ENCODE peak calls at places on chromosomes 13 and 19, in six cellular contexts. K is lower leg skin, M is heart left ventricle, U is transverse colon, T is HL-60, J is WERI-Rb-1. L is an unnamed sample.

GRCh38 chr19:42272989-42273406 is 3.9 kb downstream of the CIC start:
- DNase-seq in K (no peak), M (no peak), U (no peak), T (no peak), J (no peak), L (peak)

GRCh38 chr19:35832054-35832453 is 19.4 kb upstream of the PRODH2 start:
- DNase-seq in K (no peak), M (no peak), U (no peak), T (no peak), J (no peak), L (no peak)

GRCh38 chr19:42290523-42291436 is 11.2 kb upstream of the PRR19 start:
- DNase-seq in K (no peak), M (no peak), U (no peak), T (no peak), J (peak), L (no peak)

GRCh38 chr19:47093254-47093653 is 20.3 kb downstream of the ZC3H4 start:
- DNase-seq in K (no peak), M (no peak), U (no peak), T (no peak), J (no peak), L (no peak)

GRCh38 chr19:1685046-1685445 is 32.6 kb upstream of the TCF3 start:
- DNase-seq in K (no peak), M (no peak), U (no peak), T (no peak), J (no peak), L (no peak)

GRCh38 chr13:30341815-30342570 is 34.6 kb upstream of the KATNAL1 start:
- DNase-seq in K (peak), M (peak), U (peak), T (no peak), J (no peak), L (peak)

GRCh38 chr19:35495107-35496064 is 5.1 kb upstream of the KRTDAP start:
- DNase-seq in K (no peak), M (peak), U (peak), T (peak), J (peak), L (no peak)

GRCh38 chr19:52991021-52991420 is 22.7 kb upstream of the ERVV-1 start:
- DNase-seq in K (no peak), M (no peak), U (no peak), T (no peak), J (no peak), L (no peak)

GRCh38 chr19:32316034-32316433 is 29.4 kb upstream of the ZNF507 start:
- DNase-seq in K (no peak), M (no peak), U (no peak), T (no peak), J (no peak), L (no peak)

GRCh38 chr13:68124437-68125086 is 894.4 kb upstream of the PCDH9 start:
- DNase-seq in K (no peak), M (no peak), U (no peak), T (no peak), J (no peak), L (no peak)

GRCh38 chr13:36207672-36208071 is 6.7 kb downstream of the SOHLH2 start:
- DNase-seq in K (no peak), M (no peak), U (no peak), T (no peak), J (no peak), L (no peak)

GRCh38 chr19:36257512-36257876 is 42.6 kb downstream of the ZNF146 start:
- DNase-seq in K (no peak), M (no peak), U (no peak), T (no peak), J (no peak), L (no peak)

GRCh38 chr13:97125810-97126738 is 96.1 kb upstream of the MBNL2 start:
- DNase-seq in K (peak), M (no peak), U (no peak), T (peak), J (peak), L (no peak)

GRCh38 chr19:1947651-1948209 is 6.8 kb downstream of the CSNK1G2 start:
- DNase-seq in K (no peak), M (no peak), U (no peak), T (no peak), J (no peak), L (no peak)

GRCh38 chr19:958967-959685 is 25.0 kb upstream of the WDR18 start:
- DNase-seq in K (no peak), M (no peak), U (no peak), T (peak), J (no peak), L (no peak)

GRCh38 chr13:22198656-22199217 is 527.9 kb downstream of the FGF9 start:
- DNase-seq in K (no peak), M (no peak), U (no peak), T (no peak), J (no peak), L (no peak)

GRCh38 chr19:28184997-28185396 is 1028.0 kb downstream of the UQCRFS1 start:
- DNase-seq in K (no peak), M (no peak), U (no peak), T (no peak), J (no peak), L (no peak)

GRCh38 chr13:60679928-60680693 is 283.1 kb downstream of the TDRD3 start:
- DNase-seq in K (no peak), M (no peak), U (no peak), T (no peak), J (no peak), L (no peak)

GRCh38 chr19:55305491-55305890 is 19.6 kb downstream of the TMEM150B start:
- DNase-seq in K (no peak), M (peak), U (no peak), T (no peak), J (peak), L (no peak)

GRCh38 chr19:17125052-17125727 is 49.6 kb downstream of the MYO9B start:
- DNase-seq in K (no peak), M (no peak), U (no peak), T (no peak), J (peak), L (no peak)

GRCh38 chr19:28555317-28555716 is 657.6 kb downstream of the UQCRFS1 start:
- DNase-seq in K (no peak), M (no peak), U (no peak), T (no peak), J (no peak), L (no peak)

GRCh38 chr19:49691243-49692101 is 556 bp downstream of the CPT1C start:
- DNase-seq in K (no peak), M (no peak), U (no peak), T (no peak), J (peak), L (no peak)
- H3K4me3 ChIP-seq in K (no peak), M (peak), U (peak), T (no peak), J (peak), L (peak)

DNA sequence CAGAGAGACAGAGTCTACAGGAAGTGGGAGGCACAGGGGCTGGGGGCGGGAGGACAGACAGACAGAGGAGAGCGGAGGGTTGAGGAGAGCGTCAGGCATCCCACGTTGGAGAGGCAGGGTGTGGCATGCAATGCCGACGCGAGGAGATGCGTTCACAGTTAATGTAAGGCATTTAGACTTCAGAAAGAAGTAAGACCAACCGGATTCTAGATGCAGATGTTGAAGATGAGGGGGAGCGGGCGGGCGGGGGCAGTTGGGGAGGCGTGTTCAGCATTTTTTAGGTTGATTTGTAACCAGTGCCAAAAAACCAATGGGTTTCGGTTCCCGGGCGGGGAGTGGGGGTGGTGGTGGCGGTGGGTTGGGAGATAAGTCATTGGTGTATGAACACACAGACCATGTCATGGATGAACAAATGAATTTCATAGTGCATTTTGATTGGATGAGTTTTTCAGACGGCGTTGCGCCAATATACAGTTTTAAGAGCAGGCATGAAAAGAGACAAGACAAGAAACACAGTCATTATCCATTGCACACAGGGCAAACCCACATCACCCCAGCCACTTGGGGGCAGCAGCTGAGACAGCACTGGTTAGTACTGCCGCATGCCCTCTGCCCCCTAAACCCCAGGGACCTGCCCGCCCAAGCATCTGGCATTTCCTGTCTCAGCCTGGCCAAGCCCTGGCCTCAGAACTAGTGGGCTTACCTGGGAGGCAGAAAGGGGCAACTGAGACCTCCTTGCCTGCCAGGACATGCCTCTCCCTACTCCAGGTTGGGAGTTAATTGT is 91.3 kb downstream of the IER2 start:
- DNase-seq in K (no peak), M (no peak), U (no peak), T (no peak), J (no peak), L (no peak)
- TF ChIP-seq CTCF in K (no peak), M (no peak), U (no peak), T (peak), J (peak), L (no peak)

GRCh38 chr13:102402292-102402691 is 444 bp upstream of the FGF14 start:
- DNase-seq in K (no peak), M (peak), U (peak), T (no peak), J (peak), L (no peak)
- H3K4me3 ChIP-seq in K (no peak), M (peak), U (peak), T (no peak), J (no peak), L (peak)

GRCh38 chr13:101454767-101455166 is 2.3 kb downstream of the ITGBL1 start:
- DNase-seq in K (no peak), M (no peak), U (no peak), T (no peak), J (no peak), L (no peak)

GRCh38 chr13:101452519-101453485 is at the start of gene ITGBL1:
- DNase-seq in K (no peak), M (no peak), U (no peak), T (no peak), J (peak), L (no peak)

GRCh38 chr13:101451641-101452040 is 834 bp upstream of the ITGBL1 start:
- DNase-seq in K (no peak), M (no peak), U (no peak), T (no peak), J (no peak), L (no peak)

GRCh38 chr13:101455863-101456262 is 3.4 kb downstream of the ITGBL1 start:
- DNase-seq in K (no peak), M (no peak), U (no peak), T (no peak), J (no peak), L (no peak)

DNA sequence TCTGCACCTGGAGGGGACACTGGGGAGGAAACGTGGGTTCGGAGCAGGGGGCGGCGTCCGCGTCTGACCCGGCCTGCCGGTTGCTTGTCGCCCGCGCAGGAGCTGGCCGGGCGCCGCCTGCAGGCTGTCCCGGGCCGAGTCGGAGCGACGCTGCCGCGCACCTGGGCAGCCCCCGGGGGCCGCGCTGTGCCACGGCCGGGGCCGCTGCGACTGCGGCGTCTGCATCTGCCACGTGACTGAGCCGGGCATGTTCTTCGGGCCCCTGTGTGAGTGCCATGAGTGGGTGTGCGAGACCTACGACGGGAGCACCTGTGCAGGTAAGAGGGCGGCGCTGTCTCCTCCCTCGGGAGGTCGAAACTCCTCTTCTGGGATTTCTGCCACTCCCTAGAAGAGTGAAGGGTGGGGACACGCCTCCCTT is 1.3 kb downstream of the ITGBL1 start:
- DNase-seq in K (no peak), M (no peak), U (peak), T (no peak), J (no peak), L (no peak)
- TF ChIP-seq CTCF in K (no peak), M (peak), U (no peak), T (no peak), J (no peak), L (no peak)

GRCh38 chr13:98571955-98572662 is 4.8 kb downstream of the STK24 start:
- DNase-seq in K (no peak), M (no peak), U (peak), T (no peak), J (no peak), L (no peak)
- H3K4me3 ChIP-seq in K (no peak), M (no peak), U (no peak), T (no peak), J (no peak), L (peak)

GRCh38 chr13:43154083-43154739 is 130.8 kb downstream of the DNAJC15 start:
- DNase-seq in K (no peak), M (no peak), U (no peak), T (no peak), J (no peak), L (no peak)
- TF ChIP-seq CTCF in K (no peak), M (no peak), U (no peak), T (no peak), J (no peak), L (no peak)

DNA sequence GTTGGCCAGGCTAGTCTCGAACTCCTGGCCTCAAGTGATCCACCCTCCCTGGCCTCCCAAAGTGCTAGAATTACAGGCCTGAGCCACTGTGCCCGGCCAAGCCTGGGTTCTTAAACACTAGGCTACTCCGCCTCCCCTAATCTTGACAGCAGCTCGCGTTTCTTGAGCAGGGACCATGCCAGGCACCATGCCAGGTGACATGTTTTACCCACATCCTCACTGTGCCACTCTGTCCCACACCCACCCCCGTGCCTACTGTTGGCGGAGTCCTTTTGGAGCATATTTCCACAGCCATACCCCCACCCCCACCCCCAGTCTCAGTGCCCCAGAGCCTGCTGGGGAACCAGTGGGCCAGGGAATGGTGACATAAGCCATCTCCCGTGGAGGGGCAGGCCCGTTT is 98.8 kb downstream of the DPF1 start:
- DNase-seq in K (no peak), M (no peak), U (no peak), T (no peak), J (no peak), L (no peak)
- H3K4me3 ChIP-seq in K (no peak), M (no peak), U (no peak), T (no peak), J (no peak), L (no peak)